ENCODE peak calls at places on chromosome 12, in four cellular contexts. E is pancreas, Q is right lobe of liver, O is aorta. C is an unnamed sample.

GRCh38 chr12:43540474-43540873 is 11.5 kb downstream of the ADAMTS20 start:
- DNase-seq in O (no peak), E (no peak), Q (no peak), C (no peak)

GRCh38 chr12:89385965-89386537 is 33.8 kb upstream of the DUSP6 start:
- DNase-seq in Q (no peak), O (no peak), E (no peak), C (no peak)

GRCh38 chr12:11877869-11878780 is 192.6 kb upstream of the BCL2L14 start:
- DNase-seq in Q (no peak), E (no peak), O (no peak), C (peak)

GRCh38 chr12:10753066-10753465 is 29.9 kb upstream of the YBX3 start:
- DNase-seq in E (no peak), Q (no peak), O (no peak), C (no peak)

GRCh38 chr12:2523881-2524561 is 270.7 kb upstream of the FKBP4 start:
- DNase-seq in O (no peak), E (no peak), Q (no peak), C (no peak)

GRCh38 chr12:47082963-47083621 is 3.3 kb upstream of the AMIGO2 start:
- DNase-seq in E (no peak), O (no peak), Q (no peak), C (no peak)

GRCh38 chr12:128823216-128823915 is 392 bp downstream of the SLC15A4 start:
- DNase-seq in E (peak), Q (peak), O (no peak), C (no peak)

GRCh38 chr12:27635349-27635972 is 60.8 kb upstream of the REP15 start:
- DNase-seq in O (no peak), Q (no peak), E (no peak), C (no peak)

GRCh38 chr12:121964813-121965643 is 46.6 kb downstream of the CFAP251 start:
- DNase-seq in E (no peak), Q (no peak), O (no peak), C (no peak)

GRCh38 chr12:131592972-131593371 is 117.9 kb upstream of the SFSWAP start:
- DNase-seq in O (no peak), Q (no peak), E (no peak), C (no peak)

GRCh38 chr12:79296871-79297270 is 393.9 kb downstream of the PAWR start:
- DNase-seq in E (no peak), O (no peak), Q (no peak), C (no peak)

GRCh38 chr12:1011091-1011490 is 20.1 kb downstream of the ERC1 start:
- DNase-seq in O (no peak), E (no peak), Q (no peak), C (no peak)

GRCh38 chr12:3231399-3231876 is 154.3 kb downstream of the TSPAN9 start:
- DNase-seq in E (no peak), O (no peak), Q (no peak), C (no peak)

GRCh38 chr12:78671295-78671694 is 193.3 kb upstream of the SYT1 start:
- DNase-seq in E (no peak), Q (no peak), O (no peak), C (no peak)

GRCh38 chr12:91155990-91156389 is 26.6 kb downstream of the DCN start:
- DNase-seq in E (no peak), O (no peak), Q (no peak), C (no peak)

GRCh38 chr12:72098622-72099021 is 160.0 kb downstream of the TPH2 start:
- DNase-seq in Q (no peak), E (no peak), O (no peak), C (no peak)

GRCh38 chr12:54502485-54502884 is 4.9 kb downstream of the NCKAP1L start:
- DNase-seq in Q (no peak), E (no peak), O (no peak), C (no peak)

GRCh38 chr12:1504304-1505150 is 89.9 kb downstream of the FBXL14 start:
- DNase-seq in O (no peak), Q (peak), E (no peak), C (no peak)

GRCh38 chr12:52920937-52921336 is 16.1 kb upstream of the KRT8 start:
- DNase-seq in O (no peak), Q (no peak), E (no peak), C (no peak)

GRCh38 chr12:2722806-2723205 is 72.0 kb upstream of the FKBP4 start:
- DNase-seq in Q (no peak), E (no peak), O (no peak), C (peak)

GRCh38 chr12:92551210-92551609 is 151.6 kb upstream of the PLEKHG7 start:
- DNase-seq in Q (no peak), E (no peak), O (no peak), C (no peak)

GRCh38 chr12:39620664-39621658 is 1.4 kb upstream of the ABCD2 start:
- DNase-seq in Q (no peak), E (no peak), O (peak), C (no peak)

GRCh38 chr12:127393896-127394295 is 873.1 kb upstream of the TMEM132C start:
- DNase-seq in O (no peak), Q (no peak), E (no peak), C (no peak)

GRCh38 chr12:110312581-110313360 is 31.7 kb downstream of the ATP2A2 start:
- DNase-seq in O (no peak), Q (no peak), E (no peak), C (no peak)

GRCh38 chr12:89663577-89664357 is 44.9 kb downstream of the ATP2B1 start:
- DNase-seq in O (no peak), Q (no peak), E (no peak), C (no peak)

GRCh38 chr12:72110814-72111615 is 161.2 kb upstream of the TRHDE start:
- DNase-seq in Q (no peak), E (no peak), O (no peak), C (no peak)

GRCh38 chr12:7162691-7163114 is 26.8 kb upstream of the PEX5 start:
- DNase-seq in E (peak), O (no peak), Q (no peak), C (peak)

GRCh38 chr12:1912580-1913376 is 5.7 kb downstream of the CACNA2D4 start:
- DNase-seq in Q (peak), E (no peak), O (no peak), C (peak)

GRCh38 chr12:27462851-27463250 is 16.3 kb downstream of the SMCO2 start:
- DNase-seq in E (no peak), Q (no peak), O (no peak), C (no peak)

GRCh38 chr12:71636704-71637115 is 26.9 kb downstream of the ZFC3H1 start:
- DNase-seq in O (no peak), E (no peak), Q (no peak), C (no peak)

GRCh38 chr12:54890339-54890738 is 36.0 kb downstream of the MUCL1 start:
- DNase-seq in Q (no peak), O (no peak), E (no peak), C (no peak)

GRCh38 chr12:93173178-93173957 is 204.4 kb upstream of the NUDT4 start:
- DNase-seq in E (no peak), Q (no peak), O (no peak), C (no peak)

GRCh38 chr12:130752692-130753230 is 36.7 kb upstream of the RIMBP2 start:
- DNase-seq in Q (no peak), O (no peak), E (no peak), C (no peak)

GRCh38 chr12:3303410-3304136 is 187.4 kb upstream of the PRMT8 start:
- DNase-seq in Q (no peak), E (no peak), O (no peak), C (no peak)

GRCh38 chr12:81797100-81797499 is 38.0 kb upstream of the PPFIA2 start:
- DNase-seq in Q (no peak), O (no peak), E (no peak), C (no peak)

GRCh38 chr12:29783773-29784666 is at the start of gene TMTC1:
- DNase-seq in O (peak), Q (peak), E (peak), C (peak)

GRCh38 chr12:101570022-101570421 is 24.7 kb upstream of the MYBPC1 start:
- DNase-seq in O (no peak), Q (no peak), E (no peak), C (no peak)

GRCh38 chr12:46265734-46266133 is 3.1 kb downstream of the SLC38A1 start:
- DNase-seq in Q (no peak), O (no peak), E (no peak), C (no peak)

GRCh38 chr12:22626429-22626828 is 1.5 kb downstream of the ETNK1 start:
- DNase-seq in E (no peak), Q (no peak), O (no peak), C (no peak)

GRCh38 chr12:63007726-63008125 is 72.8 kb upstream of the PPM1H start:
- DNase-seq in Q (no peak), E (no peak), O (no peak), C (no peak)

GRCh38 chr12:117158911-117159310 is 31.4 kb downstream of the FBXO21 start:
- DNase-seq in O (no peak), Q (peak), E (no peak), C (no peak)
- H3K27ac ChIP-seq in O (no peak), Q (peak), E (no peak), C (no peak)

GRCh38 chr12:50765325-50765911 is 1.5 kb downstream of the ATF1 start:
- DNase-seq in O (no peak), E (no peak), Q (no peak), C (peak)

GRCh38 chr12:50763637-50764115 is at the start of gene ATF1:
- DNase-seq in Q (peak), O (peak), E (peak), C (peak)

GRCh38 chr12:50764861-50765324 is 992 bp downstream of the ATF1 start:
- DNase-seq in O (no peak), Q (peak), E (no peak), C (no peak)

DNA sequence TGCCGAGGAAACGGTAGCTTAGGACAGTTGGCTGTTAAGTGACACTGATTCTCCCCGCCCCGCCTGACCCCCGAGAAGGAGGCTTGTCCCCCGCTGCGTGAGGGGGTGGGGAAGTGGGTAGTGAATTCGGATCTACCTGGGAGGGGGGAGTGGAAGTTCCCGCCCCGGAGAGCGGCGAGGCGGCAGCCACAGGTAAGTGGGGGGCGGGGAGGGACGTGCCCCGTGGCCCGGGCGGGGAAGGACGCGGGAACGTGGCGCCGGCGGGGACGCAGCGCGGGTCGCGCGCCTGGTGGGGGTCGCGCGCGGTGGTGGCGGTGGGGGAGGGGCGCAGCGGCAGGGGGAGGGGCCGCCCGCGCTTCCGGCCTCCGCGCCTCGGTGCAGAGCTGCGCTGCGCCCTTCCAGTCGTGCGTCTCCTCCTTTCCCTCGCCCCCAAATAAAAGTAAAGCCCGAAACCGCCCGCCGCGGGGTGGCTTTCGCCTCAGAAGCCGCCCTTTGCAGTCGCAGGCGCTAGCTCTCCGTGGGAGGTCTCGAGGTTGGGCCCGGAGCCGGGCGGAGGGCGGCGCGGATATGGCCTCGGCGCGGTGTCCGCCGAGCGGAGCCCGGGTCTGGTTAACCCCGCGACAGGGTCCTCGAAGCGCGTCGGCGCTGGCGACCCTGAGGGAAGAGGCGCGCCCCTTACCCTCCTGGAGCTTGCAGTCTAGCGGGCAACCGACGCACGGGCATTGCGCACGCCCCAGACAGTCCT is 387 bp downstream of the ATF1 start:
- DNase-seq in E (peak), O (peak), Q (peak), C (peak)
- H3K27ac ChIP-seq in E (peak), O (peak), Q (peak), C (peak)

DNA sequence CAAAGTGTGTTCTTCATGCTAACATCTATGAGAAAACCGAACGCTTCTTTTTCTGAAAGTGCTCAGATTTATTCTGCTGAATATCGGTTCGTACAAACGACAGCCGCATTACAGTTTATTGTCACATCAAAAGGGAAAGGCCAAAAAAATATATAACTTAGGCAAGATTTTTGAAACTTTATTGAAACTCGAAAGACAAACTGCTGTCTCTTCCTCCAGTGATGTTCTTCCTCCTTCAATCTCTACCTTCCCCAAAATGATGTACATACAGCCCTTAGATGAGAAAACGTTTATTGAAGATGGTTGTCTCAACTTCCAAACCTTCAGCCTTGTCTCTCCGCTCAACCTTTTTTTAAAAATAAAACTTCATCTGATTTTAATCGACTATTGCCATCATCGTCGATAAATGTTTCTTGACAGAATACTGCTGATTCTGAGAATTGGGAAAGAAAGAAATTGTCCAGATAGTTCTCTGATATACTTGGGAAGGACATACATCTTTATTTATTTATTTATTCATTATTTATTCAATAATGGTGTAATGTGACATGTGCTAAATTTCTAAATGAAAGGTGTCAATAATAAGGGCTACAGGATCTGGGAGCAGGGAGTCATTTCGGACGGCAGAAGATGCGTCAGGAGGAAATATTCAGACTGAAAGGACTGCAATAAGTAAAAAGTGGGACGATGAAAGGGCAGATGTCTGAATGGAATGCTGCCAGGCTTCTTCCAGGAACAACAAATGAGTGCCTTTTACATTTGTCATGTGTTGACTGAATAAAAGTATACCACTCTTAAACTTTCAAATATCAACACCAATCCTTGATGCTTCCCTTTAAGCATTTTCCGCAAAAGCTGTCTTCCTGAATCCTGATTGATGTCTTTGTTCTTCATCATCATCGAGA is 816 bp upstream of the MDM1 start:
- DNase-seq in E (no peak), Q (no peak), O (no peak), C (no peak)
- H3K27ac ChIP-seq in E (no peak), Q (no peak), O (no peak), C (peak)

GRCh38 chr12:123150804-123151678 is at the start of gene PITPNM2:
- DNase-seq in E (peak), Q (peak), O (peak), C (peak)

GRCh38 chr12:123149088-123149827 is 1.6 kb downstream of the PITPNM2 start:
- DNase-seq in E (peak), O (peak), Q (no peak), C (no peak)

GRCh38 chr12:123149828-123150272 is 1.0 kb downstream of the PITPNM2 start:
- DNase-seq in Q (no peak), E (peak), O (peak), C (no peak)

GRCh38 chr12:123150273-123150803 is 552 bp downstream of the PITPNM2 start:
- DNase-seq in O (peak), Q (peak), E (peak), C (no peak)

GRCh38 chr12:123148223-123148622 is 2.7 kb downstream of the PITPNM2 start:
- DNase-seq in E (no peak), Q (no peak), O (no peak), C (no peak)
- H3K27ac ChIP-seq in E (no peak), Q (no peak), O (no peak), C (no peak)

DNA sequence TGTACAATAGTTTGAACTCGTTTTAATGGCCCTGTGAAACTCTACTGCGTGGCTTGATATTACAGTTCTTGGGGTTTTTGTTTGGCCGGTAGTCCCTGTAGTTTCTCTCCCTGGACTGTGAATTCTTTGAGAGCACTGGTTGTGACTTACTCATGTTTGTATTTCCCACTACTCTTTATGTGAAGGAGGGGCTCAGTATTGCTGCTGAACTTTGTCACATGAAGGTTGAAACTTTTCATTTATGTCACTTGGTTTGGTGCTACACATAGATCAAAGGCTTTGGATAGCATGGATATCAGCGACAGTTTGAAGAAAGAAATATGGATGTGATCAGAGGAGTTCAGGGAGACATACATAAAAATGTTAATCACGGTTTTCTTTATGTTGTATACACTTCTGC is 1.5 kb upstream of the POU6F1 start:
- DNase-seq in Q (no peak), E (no peak), O (no peak), C (no peak)
- H3K27ac ChIP-seq in Q (no peak), E (peak), O (peak), C (peak)

DNA sequence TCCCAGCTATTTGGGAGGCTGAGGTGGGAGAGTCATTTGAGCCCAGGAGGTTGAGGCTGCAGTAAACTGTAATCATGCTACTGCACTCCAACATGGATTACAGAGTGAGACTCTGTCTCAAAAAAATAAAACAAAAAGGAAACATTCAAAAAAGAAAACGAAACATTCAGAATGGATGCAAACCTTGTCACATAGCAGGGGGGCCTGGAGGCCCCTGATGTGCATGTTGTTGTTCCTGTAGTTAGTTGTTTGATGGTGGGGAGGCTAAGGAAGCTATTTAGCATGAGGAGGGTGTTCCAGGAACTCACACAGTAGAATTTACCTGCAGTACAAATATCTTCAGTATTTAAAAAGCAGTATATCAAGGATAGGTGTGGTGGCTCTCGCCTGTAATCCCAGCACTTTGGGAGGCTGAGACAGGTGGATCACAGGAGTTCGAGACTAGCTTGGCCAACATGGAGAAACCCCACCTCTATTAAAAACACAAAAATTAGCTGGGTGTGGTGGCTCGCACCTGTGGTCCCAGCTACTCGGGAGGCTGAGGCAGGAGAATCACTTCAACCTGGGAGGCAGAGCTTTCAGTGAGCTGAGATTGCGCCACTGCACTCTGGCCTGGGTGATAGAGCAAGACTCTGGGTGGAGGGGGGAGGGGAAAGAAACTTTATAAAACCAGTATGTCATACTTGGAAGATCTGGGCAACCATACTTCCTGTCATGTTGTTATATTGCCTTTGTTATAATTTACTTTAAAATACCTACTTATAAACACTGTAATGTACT is 17.6 kb upstream of the AEBP2 start:
- DNase-seq in O (no peak), Q (peak), E (no peak), C (no peak)
- H3K27ac ChIP-seq in O (no peak), Q (no peak), E (no peak), C (no peak)

GRCh38 chr12:57837779-57838562 is 8.6 kb downstream of the CTDSP2 start:
- DNase-seq in Q (no peak), E (no peak), O (no peak), C (no peak)

GRCh38 chr12:57840701-57841100 is 5.8 kb downstream of the CTDSP2 start:
- DNase-seq in E (no peak), O (no peak), Q (no peak), C (peak)

GRCh38 chr12:57836442-57837375 is 9.8 kb downstream of the CTDSP2 start:
- DNase-seq in E (no peak), O (peak), Q (peak), C (peak)

GRCh38 chr12:57839996-57840395 is 6.5 kb downstream of the CTDSP2 start:
- DNase-seq in E (no peak), Q (no peak), O (no peak), C (no peak)

GRCh38 chr12:57838594-57839302 is 7.8 kb downstream of the CTDSP2 start:
- DNase-seq in Q (no peak), O (no peak), E (no peak), C (no peak)
- H3K27ac ChIP-seq in Q (peak), O (no peak), E (no peak), C (peak)

DNA sequence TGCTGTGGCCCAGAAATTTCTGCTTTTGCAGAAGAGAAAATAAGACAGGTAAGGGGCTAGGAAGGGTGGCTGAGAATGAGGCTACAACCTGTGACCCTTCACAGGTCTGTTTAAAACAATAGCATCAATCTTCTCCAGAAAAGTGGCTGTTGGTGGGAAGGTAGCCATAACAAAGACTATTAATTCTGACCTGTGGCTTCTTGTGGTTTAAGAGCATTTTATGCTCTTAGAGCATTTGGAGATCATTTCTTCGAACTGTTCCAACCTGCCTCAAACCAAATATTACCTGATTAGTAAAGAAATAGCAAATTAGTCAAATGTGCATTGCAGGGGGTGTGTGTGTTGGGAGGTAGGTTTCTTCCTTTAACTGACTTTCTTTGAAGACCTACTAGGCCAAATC is 15.2 kb upstream of the TCP11L2 start:
- DNase-seq in O (no peak), E (no peak), Q (no peak), C (no peak)
- H3K27ac ChIP-seq in O (no peak), E (no peak), Q (no peak), C (no peak)

C was measured in stomach.